ENCODE peak calls at places on chromosomes 13 and 19, in five cellular contexts. One of them, this sample, is unnamed.

GRCh38 chr19:17468302-17469091 is 1.8 kb upstream of the SLC27A1 start:
- DNase-seq in IMR-90: no peak
- DNase-seq in H9: no peak
- DNase-seq in mesenchymal stem cell: no peak
- DNase-seq in H1: no peak
- DNase-seq in this sample: no peak

GRCh38 chr13:34733720-34734119 is 208.3 kb upstream of the NBEA start:
- DNase-seq in IMR-90: no peak
- DNase-seq in H9: no peak
- DNase-seq in mesenchymal stem cell: peak; percentile 24
- DNase-seq in H1: no peak
- DNase-seq in this sample: peak; percentile 39

GRCh38 chr19:54448037-54448773 is 794 bp upstream of the LENG8 start:
- DNase-seq in IMR-90: peak; percentile 68
- DNase-seq in H9: peak; percentile 58
- DNase-seq in mesenchymal stem cell: peak; percentile 88
- DNase-seq in H1: no peak
- DNase-seq in this sample: peak; percentile 82

GRCh38 chr13:52459668-52460067 is 4.4 kb downstream of the CKAP2 start:
- DNase-seq in IMR-90: peak; percentile 86
- DNase-seq in H9: no peak
- DNase-seq in mesenchymal stem cell: peak; percentile 57
- DNase-seq in H1: no peak
- DNase-seq in this sample: no peak

GRCh38 chr13:73757471-73758233 is 376.6 kb downstream of the KLF12 start:
- DNase-seq in IMR-90: no peak
- DNase-seq in H9: no peak
- DNase-seq in mesenchymal stem cell: peak; percentile 31
- DNase-seq in H1: no peak
- DNase-seq in this sample: no peak

GRCh38 chr19:29927944-29928669 is 13.9 kb upstream of the URI1 start:
- DNase-seq in IMR-90: no peak
- DNase-seq in H9: peak; percentile 63
- DNase-seq in mesenchymal stem cell: no peak
- DNase-seq in H1: no peak
- DNase-seq in this sample: peak; percentile 48

GRCh38 chr19:7978196-7978825 is 27.1 kb downstream of the ELAVL1 start:
- DNase-seq in IMR-90: peak; percentile 7
- DNase-seq in H9: no peak
- DNase-seq in mesenchymal stem cell: no peak
- DNase-seq in H1: no peak
- DNase-seq in this sample: no peak

GRCh38 chr19:9597027-9597426 is 12.7 kb upstream of the ZNF121 start:
- DNase-seq in IMR-90: peak; percentile 92
- DNase-seq in H9: no peak
- DNase-seq in mesenchymal stem cell: peak; percentile 13
- DNase-seq in H1: no peak
- DNase-seq in this sample: no peak

GRCh38 chr13:44406617-44407016 is 33.0 kb downstream of the SERP2 start:
- DNase-seq in IMR-90: no peak
- DNase-seq in H9: no peak
- DNase-seq in mesenchymal stem cell: no peak
- DNase-seq in H1: no peak
- DNase-seq in this sample: no peak

GRCh38 chr19:13022859-13023636 is 27.8 kb downstream of the NFIX start:
- DNase-seq in IMR-90: peak; percentile 95
- DNase-seq in H9: peak; percentile 64
- DNase-seq in mesenchymal stem cell: peak; percentile 45
- DNase-seq in H1: no peak
- DNase-seq in this sample: peak; percentile 50

GRCh38 chr19:49149652-49150105 is 5.5 kb downstream of the HRC start:
- DNase-seq in IMR-90: peak; percentile 83
- DNase-seq in H9: peak; percentile 80
- DNase-seq in mesenchymal stem cell: peak; percentile 93
- DNase-seq in H1: no peak
- DNase-seq in this sample: peak; percentile 96

GRCh38 chr13:81017525-81018152 is 676.7 kb upstream of the SPRY2 start:
- DNase-seq in IMR-90: peak; percentile 25
- DNase-seq in H9: no peak
- DNase-seq in mesenchymal stem cell: peak; percentile 62
- DNase-seq in H1: no peak
- DNase-seq in this sample: peak; percentile 53

GRCh38 chr13:33125821-33126570 is 109.8 kb downstream of the KL start:
- DNase-seq in IMR-90: peak; percentile 97
- DNase-seq in H9: peak; percentile 61
- DNase-seq in mesenchymal stem cell: peak; percentile 94
- DNase-seq in H1: peak; percentile 51
- DNase-seq in this sample: peak; percentile 97

GRCh38 chr19:511101-511841 is 4.0 kb downstream of the TPGS1 start:
- DNase-seq in IMR-90: peak; percentile 36
- DNase-seq in H9: peak; percentile 78
- DNase-seq in mesenchymal stem cell: no peak
- DNase-seq in H1: no peak
- DNase-seq in this sample: peak; percentile 95

GRCh38 chr13:110471156-110471832 is 90.2 kb downstream of the RAB20 start:
- DNase-seq in IMR-90: no peak
- DNase-seq in H9: no peak
- DNase-seq in mesenchymal stem cell: no peak
- DNase-seq in H1: no peak
- DNase-seq in this sample: no peak

GRCh38 chr19:6020166-6020967 is 42.4 kb upstream of the RANBP3 start:
- DNase-seq in IMR-90: no peak
- DNase-seq in H9: no peak
- DNase-seq in mesenchymal stem cell: peak; percentile 85
- DNase-seq in H1: no peak
- DNase-seq in this sample: no peak

GRCh38 chr13:101942535-101943157 is 459.2 kb downstream of the FGF14 start:
- DNase-seq in IMR-90: no peak
- DNase-seq in H9: no peak
- DNase-seq in mesenchymal stem cell: no peak
- DNase-seq in H1: no peak
- DNase-seq in this sample: no peak

GRCh38 chr19:14112809-14113385 is 4.7 kb downstream of the PRKACA start:
- DNase-seq in IMR-90: no peak
- DNase-seq in H9: no peak
- DNase-seq in mesenchymal stem cell: no peak
- DNase-seq in H1: no peak
- DNase-seq in this sample: no peak

GRCh38 chr13:52868190-52868589 is 19.8 kb upstream of the PCDH8 start:
- DNase-seq in IMR-90: no peak
- DNase-seq in H9: no peak
- DNase-seq in mesenchymal stem cell: no peak
- DNase-seq in H1: no peak
- DNase-seq in this sample: no peak

GRCh38 chr13:40292108-40292507 is 374.3 kb downstream of the FOXO1 start:
- DNase-seq in IMR-90: no peak
- DNase-seq in H9: no peak
- DNase-seq in mesenchymal stem cell: no peak
- DNase-seq in H1: no peak
- DNase-seq in this sample: no peak

GRCh38 chr13:113123226-113124150 is 889 bp downstream of the F10 start:
- DNase-seq in IMR-90: no peak
- DNase-seq in H9: peak; percentile 41
- DNase-seq in mesenchymal stem cell: no peak
- DNase-seq in H1: no peak
- DNase-seq in this sample: peak; percentile 34

GRCh38 chr13:44498502-44498901 is 77.6 kb downstream of the TSC22D1 start:
- DNase-seq in IMR-90: no peak
- DNase-seq in H9: no peak
- DNase-seq in mesenchymal stem cell: no peak
- DNase-seq in H1: no peak
- DNase-seq in this sample: no peak

GRCh38 chr13:24709186-24709913 is 29.1 kb downstream of the ATP12A start:
- DNase-seq in IMR-90: no peak
- DNase-seq in H9: no peak
- DNase-seq in mesenchymal stem cell: no peak
- DNase-seq in H1: no peak
- DNase-seq in this sample: no peak

GRCh38 chr13:72754111-72754510 is 26.4 kb downstream of the BORA start:
- DNase-seq in IMR-90: no peak
- DNase-seq in H9: no peak
- DNase-seq in mesenchymal stem cell: no peak
- DNase-seq in H1: no peak
- DNase-seq in this sample: no peak

GRCh38 chr19:41352279-41352608 is 1.5 kb downstream of the TGFB1 start:
- DNase-seq in IMR-90: no peak
- DNase-seq in H9: no peak
- DNase-seq in mesenchymal stem cell: peak; percentile 16
- DNase-seq in H1: no peak
- DNase-seq in this sample: no peak

GRCh38 chr19:41351339-41352245 is 2.1 kb downstream of the TGFB1 start:
- DNase-seq in IMR-90: peak; percentile 42
- DNase-seq in H9: peak; percentile 44
- DNase-seq in mesenchymal stem cell: peak; percentile 75
- DNase-seq in H1: no peak
- DNase-seq in this sample: peak; percentile 63

GRCh38 chr19:41353466-41354342 is at the start of gene TGFB1:
- DNase-seq in IMR-90: peak; percentile 87
- DNase-seq in H9: peak; percentile 75
- DNase-seq in mesenchymal stem cell: peak; percentile 90
- DNase-seq in H1: no peak
- DNase-seq in this sample: peak; percentile 85

GRCh38 chr19:41354343-41354974 is 737 bp upstream of the TGFB1 start:
- DNase-seq in IMR-90: no peak
- DNase-seq in H9: no peak
- DNase-seq in mesenchymal stem cell: no peak
- DNase-seq in H1: no peak
- DNase-seq in this sample: no peak

GRCh38 chr19:41352609-41353465 is 885 bp downstream of the TGFB1 start:
- DNase-seq in IMR-90: peak; percentile 44
- DNase-seq in H9: peak; percentile 73
- DNase-seq in mesenchymal stem cell: peak; percentile 73
- DNase-seq in H1: no peak
- DNase-seq in this sample: peak; percentile 70
- H3K27me3 ChIP-seq in IMR-90: no peaks in the 10 kb centered on the region
- H3K27me3 ChIP-seq in H9: peaks cover 10% of the 10 kb centered on the region
- H3K27me3 ChIP-seq in mesenchymal stem cell: no peaks in the 10 kb centered on the region
- H3K27me3 ChIP-seq in H1: peaks cover 10% of the 10 kb centered on the region
- H3K27me3 ChIP-seq in this sample: no peaks in the 10 kb centered on the region

GRCh38 chr13:28137556-28137955 is 789 bp upstream of the PAN3 start:
- DNase-seq in IMR-90: no peak
- DNase-seq in H9: no peak
- DNase-seq in mesenchymal stem cell: no peak
- DNase-seq in H1: no peak
- DNase-seq in this sample: no peak
- H3K4ac ChIP-seq in IMR-90: peak overlapping the region; percentile 86
- H3K4ac ChIP-seq in H9: no peak overlapping the region
- H3K4ac ChIP-seq in mesenchymal stem cell: peak overlapping the region; percentile 75
- H3K4ac ChIP-seq in H1: no peak overlapping the region
- H3K4ac ChIP-seq in this sample: no peak overlapping the region

GRCh38 chr13:91115776-91116175 is 231.7 kb upstream of the MIR17HG start:
- DNase-seq in IMR-90: no peak
- DNase-seq in H9: no peak
- DNase-seq in mesenchymal stem cell: no peak
- DNase-seq in H1: no peak
- DNase-seq in this sample: no peak

GRCh38 chr13:91108315-91108714 is 239.2 kb upstream of the MIR17HG start:
- DNase-seq in IMR-90: no peak
- DNase-seq in H9: no peak
- DNase-seq in mesenchymal stem cell: no peak
- DNase-seq in H1: no peak
- DNase-seq in this sample: no peak

GRCh38 chr13:91111476-91112190 is 235.9 kb upstream of the MIR17HG start:
- DNase-seq in IMR-90: no peak
- DNase-seq in H9: no peak
- DNase-seq in mesenchymal stem cell: no peak
- DNase-seq in H1: no peak
- DNase-seq in this sample: no peak

GRCh38 chr13:91112878-91113277 is 234.6 kb upstream of the MIR17HG start:
- DNase-seq in IMR-90: no peak
- DNase-seq in H9: no peak
- DNase-seq in mesenchymal stem cell: no peak
- DNase-seq in H1: no peak
- DNase-seq in this sample: no peak

GRCh38 chr13:91112191-91112579 is 235.3 kb upstream of the MIR17HG start:
- DNase-seq in IMR-90: no peak
- DNase-seq in H9: no peak
- DNase-seq in mesenchymal stem cell: no peak
- DNase-seq in H1: no peak
- DNase-seq in this sample: no peak
- H3K27me3 ChIP-seq in IMR-90: no peaks in the 10 kb centered on the region
- H3K27me3 ChIP-seq in H9: no peaks in the 10 kb centered on the region
- H3K27me3 ChIP-seq in mesenchymal stem cell: no peaks in the 10 kb centered on the region
- H3K27me3 ChIP-seq in H1: no peaks in the 10 kb centered on the region
- H3K27me3 ChIP-seq in this sample: no peaks in the 10 kb centered on the region

DNA sequence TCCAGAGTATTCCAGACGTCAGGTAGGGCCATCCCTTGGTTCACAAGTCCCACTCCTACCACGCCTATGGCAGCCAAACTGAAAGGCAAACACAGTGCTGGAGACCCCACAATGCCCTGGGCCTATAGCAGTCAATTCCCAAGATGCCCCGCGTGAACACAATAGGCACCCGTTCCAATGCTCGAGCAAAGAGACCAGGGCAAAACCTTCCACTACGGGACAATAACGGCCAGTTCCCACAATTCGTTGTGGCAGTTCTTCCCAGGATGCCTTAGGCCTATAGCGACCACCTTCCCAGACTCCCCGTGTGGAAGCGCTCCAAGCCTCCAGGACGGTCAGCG is 538 bp downstream of the ZNF428 start:
- DNase-seq in IMR-90: peak; percentile 8
- DNase-seq in H9: no peak
- DNase-seq in mesenchymal stem cell: no peak
- DNase-seq in H1: no peak
- DNase-seq in this sample: no peak
- H3K4ac ChIP-seq in IMR-90: peak overlapping the region; percentile 97
- H3K4ac ChIP-seq in H9: no peak overlapping the region
- H3K4ac ChIP-seq in mesenchymal stem cell: peak overlapping the region; percentile 42
- H3K4ac ChIP-seq in H1: peak overlapping the region; percentile 96
- H3K4ac ChIP-seq in this sample: no peak overlapping the region

GRCh38 chr19:1758959-1759903 is 5.9 kb downstream of the ONECUT3 start:
- DNase-seq in IMR-90: no peak
- DNase-seq in H9: no peak
- DNase-seq in mesenchymal stem cell: no peak
- DNase-seq in H1: no peak
- DNase-seq in this sample: no peak
- H3K27me3 ChIP-seq in IMR-90: peaks cover 95% of the 10 kb centered on the region
- H3K27me3 ChIP-seq in H9: peaks cover 96% of the 10 kb centered on the region
- H3K27me3 ChIP-seq in mesenchymal stem cell: peaks cover 92% of the 10 kb centered on the region
- H3K27me3 ChIP-seq in H1: peaks cover 98% of the 10 kb centered on the region
- H3K27me3 ChIP-seq in this sample: peaks cover 88% of the 10 kb centered on the region